ENCODE peak calls at places on chromosomes 12 and 14, in ten cellular contexts. H is A549, P is body of pancreas, M is neuronal stem cell, K is H9, V is heart left ventricle, R is esophagus squamous epithelium, B is right atrium auricular region, D is mesendoderm, I is aorta. N is an unnamed sample.

GRCh38 chr14:71267691-71268090 is 360.4 kb downstream of the PCNX1 start:
- DNase-seq in B (no peak), D (no peak), K (no peak), I (no peak), P (no peak), R (no peak), M (no peak), V (no peak), H (no peak), N (no peak)

GRCh38 chr12:55472297-55472696 is 2.4 kb upstream of the OR6C70 start:
- DNase-seq in M (no peak), B (no peak), K (no peak), P (no peak), I (no peak), R (no peak), H (no peak), V (no peak), D (no peak), N (no peak)

GRCh38 chr12:110934093-110934852 is 13.9 kb upstream of the MYL2 start:
- DNase-seq in P (no peak), H (peak; percentile 80), B (no peak), I (no peak), D (peak; percentile 94), M (no peak), K (peak; percentile 82), V (no peak), R (no peak), N (no peak)

GRCh38 chr12:43692064-43692463 is 66.5 kb downstream of the PUS7L start:
- DNase-seq in R (no peak), I (no peak), D (peak; percentile 45), M (no peak), K (no peak), P (no peak), V (no peak), H (no peak), B (no peak), N (no peak)

GRCh38 chr14:72929316-72930080 is 3.2 kb downstream of the DCAF4 start:
- DNase-seq in M (no peak), I (no peak), H (no peak), D (no peak), K (no peak), R (no peak), B (no peak), V (no peak), P (no peak), N (no peak)

GRCh38 chr12:28795306-28795705 is 353.8 kb upstream of the FAR2 start:
- DNase-seq in R (no peak), D (peak; percentile 19), K (no peak), H (no peak), V (no peak), P (no peak), B (no peak), M (no peak), I (no peak), N (no peak)

GRCh38 chr12:67667276-67668073 is 18.9 kb downstream of the DYRK2 start:
- DNase-seq in R (no peak), V (peak; percentile 81), H (no peak), B (peak; percentile 78), I (peak; percentile 90), M (no peak), D (no peak), K (no peak), P (peak; percentile 34), N (peak; percentile 55)

GRCh38 chr12:47078733-47079364 is 572 bp upstream of the PCED1B start:
- DNase-seq in V (no peak), P (peak; percentile 34), I (peak; percentile 69), D (no peak), B (peak; percentile 64), H (peak; percentile 57), K (no peak), M (no peak), R (no peak), N (peak; percentile 41)

GRCh38 chr12:27571463-27571862 is 47.5 kb downstream of the PPFIBP1 start:
- DNase-seq in V (no peak), B (no peak), M (no peak), K (no peak), P (no peak), H (no peak), I (no peak), R (no peak), D (no peak), N (no peak)

GRCh38 chr12:29152223-29152868 is 3.3 kb downstream of the FAR2 start:
- DNase-seq in M (no peak), P (no peak), K (no peak), R (no peak), D (no peak), V (no peak), H (no peak), B (no peak), I (no peak), N (no peak)

GRCh38 chr12:19130224-19131019 is 889 bp downstream of the PLEKHA5 start:
- DNase-seq in B (no peak), D (peak; percentile 76), R (no peak), V (peak; percentile 38), K (peak; percentile 82), M (peak; percentile 33), P (peak; percentile 45), H (peak; percentile 31), I (peak; percentile 60), N (peak; percentile 48)

GRCh38 chr12:1213205-1213604 is 222.2 kb downstream of the ERC1 start:
- DNase-seq in D (no peak), B (no peak), R (no peak), H (no peak), I (no peak), V (no peak), K (no peak), P (no peak), M (no peak), N (no peak)

GRCh38 chr12:1216560-1216959 is 225.5 kb downstream of the ERC1 start:
- DNase-seq in D (no peak), I (no peak), M (no peak), R (no peak), P (no peak), B (no peak), K (no peak), H (no peak), V (no peak), N (no peak)

GRCh38 chr12:1220127-1221092 is 229.4 kb downstream of the ERC1 start:
- DNase-seq in D (no peak), K (no peak), M (no peak), R (no peak), P (peak; percentile 33), I (no peak), H (no peak), B (no peak), V (peak; percentile 30), N (peak; percentile 71)

GRCh38 chr12:1218369-1218768 is 227.3 kb downstream of the ERC1 start:
- DNase-seq in V (no peak), B (no peak), R (no peak), I (no peak), H (no peak), K (no peak), M (no peak), D (no peak), P (no peak), N (no peak)

GRCh38 chr12:1217191-1217949 is 226.3 kb downstream of the ERC1 start:
- DNase-seq in V (no peak), H (no peak), B (no peak), K (no peak), I (no peak), R (no peak), M (peak; percentile 11), P (no peak), D (no peak), N (peak; percentile 54)
- H3K4me1 ChIP-seq in V (peaks cover 41% of the 10 kb centered on the region), H (peaks cover 29% of the 10 kb centered on the region), B (no peaks in the 10 kb centered on the region), K (no peaks in the 10 kb centered on the region), I (peaks cover 2% of the 10 kb centered on the region), R (peaks cover 10% of the 10 kb centered on the region), M (no peaks in the 10 kb centered on the region), P (peaks cover 46% of the 10 kb centered on the region), D (no peaks in the 10 kb centered on the region), N (peaks cover 62% of the 10 kb centered on the region)

GRCh38 chr14:64915025-64915424 is 770 bp downstream of the CHURC1 start:
- DNase-seq in M (no peak), P (no peak), V (no peak), D (no peak), K (no peak), R (no peak), I (no peak), H (no peak), B (no peak), N (no peak)
- H3K4me1 ChIP-seq in M (no peaks in the 10 kb centered on the region), P (peaks cover 19% of the 10 kb centered on the region), V (peaks cover 12% of the 10 kb centered on the region), D (peaks cover 2% of the 10 kb centered on the region), K (peaks cover 3% of the 10 kb centered on the region), R (no peaks in the 10 kb centered on the region), I (peaks cover 7% of the 10 kb centered on the region), H (peaks cover 35% of the 10 kb centered on the region), B (no peaks in the 10 kb centered on the region), N (peaks cover 11% of the 10 kb centered on the region)

GRCh38 chr14:34722723-34723545 is 8.5 kb upstream of the CFL2 start:
- DNase-seq in P (peak; percentile 47), B (peak; percentile 67), D (peak; percentile 62), M (peak; percentile 51), H (peak; percentile 84), K (peak; percentile 41), V (peak; percentile 37), I (no peak), R (no peak), N (peak; percentile 69)
- H3K4me1 ChIP-seq in P (no peaks in the 10 kb centered on the region), B (no peaks in the 10 kb centered on the region), D (no peaks in the 10 kb centered on the region), M (no peaks in the 10 kb centered on the region), H (peaks cover 17% of the 10 kb centered on the region), K (no peaks in the 10 kb centered on the region), V (no peaks in the 10 kb centered on the region), I (no peaks in the 10 kb centered on the region), R (no peaks in the 10 kb centered on the region), N (no peaks in the 10 kb centered on the region)

GRCh38 chr14:64217747-64218146 is 76.4 kb downstream of the ESR2 start:
- DNase-seq in M (no peak), V (no peak), I (no peak), R (no peak), K (no peak), B (no peak), D (no peak), H (no peak), P (no peak), N (no peak)

GRCh38 chr14:64215274-64215673 is 78.9 kb downstream of the ESR2 start:
- DNase-seq in K (no peak), I (no peak), V (no peak), D (no peak), B (no peak), R (no peak), M (no peak), H (no peak), P (no peak), N (no peak)

GRCh38 chr14:64217318-64217717 is 76.9 kb downstream of the ESR2 start:
- DNase-seq in B (no peak), M (no peak), K (no peak), P (no peak), R (no peak), V (no peak), H (no peak), D (no peak), I (no peak), N (no peak)

GRCh38 chr14:64213853-64214570 is 80.2 kb downstream of the ESR2 start:
- DNase-seq in H (no peak), D (no peak), V (no peak), R (no peak), P (peak; percentile 52), B (no peak), M (no peak), I (no peak), K (no peak), N (no peak)

DNA sequence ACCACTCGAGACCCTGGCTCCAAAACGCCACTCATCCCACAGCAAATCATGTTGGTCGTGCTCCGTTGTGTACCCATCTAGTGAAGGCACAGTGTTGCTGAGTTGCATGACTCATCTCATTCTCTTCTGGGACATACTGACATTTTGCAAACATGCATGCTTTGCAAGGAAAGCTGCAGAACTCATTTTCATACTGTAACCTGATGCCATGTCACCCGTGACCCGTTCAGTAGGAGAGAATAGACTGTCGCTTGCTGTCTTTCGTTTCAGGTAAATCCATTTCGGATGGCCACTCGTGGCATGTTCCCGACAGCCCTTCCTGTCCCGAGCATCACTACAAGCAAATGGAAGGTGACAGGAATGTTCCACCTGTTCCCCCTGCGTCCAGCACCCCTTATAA is 78.2 kb downstream of the ESR2 start:
- DNase-seq in D (no peak), P (no peak), V (no peak), K (no peak), M (no peak), R (no peak), I (no peak), H (no peak), B (no peak), N (no peak)
- H3K4me1 ChIP-seq in D (no peaks in the 10 kb centered on the region), P (peaks cover 89% of the 10 kb centered on the region), V (peaks cover 19% of the 10 kb centered on the region), K (no peaks in the 10 kb centered on the region), M (no peaks in the 10 kb centered on the region), R (no peaks in the 10 kb centered on the region), I (no peaks in the 10 kb centered on the region), H (no peaks in the 10 kb centered on the region), B (peaks cover 3% of the 10 kb centered on the region), N (no peaks in the 10 kb centered on the region)